ENCODE peak calls at places on chromosomes 7 and 10, in six cellular contexts. One of them, this sample, is unnamed.

GRCh38 chr10:130805635-130806030 is 505.9 kb downstream of the TCERG1L start:
- DNase-seq in psoas muscle: no peak
- DNase-seq in GM12865: no peak
- DNase-seq in esophagus squamous epithelium: no peak
- DNase-seq in foreskin fibroblast: no peak
- DNase-seq in mammary epithelial cell: no peak
- DNase-seq in this sample: no peak

GRCh38 chr7:13920053-13920697 is 69.3 kb downstream of the ETV1 start:
- DNase-seq in psoas muscle: no peak
- DNase-seq in GM12865: no peak
- DNase-seq in esophagus squamous epithelium: no peak
- DNase-seq in foreskin fibroblast: peak; percentile 98
- DNase-seq in mammary epithelial cell: peak; percentile 100
- DNase-seq in this sample: peak; percentile 100

GRCh38 chr7:54810401-54810800 is 51.4 kb upstream of the SEC61G start:
- DNase-seq in psoas muscle: no peak
- DNase-seq in GM12865: no peak
- DNase-seq in esophagus squamous epithelium: no peak
- DNase-seq in foreskin fibroblast: no peak
- DNase-seq in mammary epithelial cell: no peak
- DNase-seq in this sample: no peak

GRCh38 chr10:57692255-57692980 is 575.3 kb downstream of the IPMK start:
- DNase-seq in psoas muscle: no peak
- DNase-seq in GM12865: no peak
- DNase-seq in esophagus squamous epithelium: no peak
- DNase-seq in foreskin fibroblast: peak; percentile 89
- DNase-seq in mammary epithelial cell: peak; percentile 78
- DNase-seq in this sample: peak; percentile 77

GRCh38 chr7:914521-915194 is 38.3 kb downstream of the GET4 start:
- DNase-seq in psoas muscle: no peak
- DNase-seq in GM12865: no peak
- DNase-seq in esophagus squamous epithelium: no peak
- DNase-seq in foreskin fibroblast: no peak
- DNase-seq in mammary epithelial cell: no peak
- DNase-seq in this sample: no peak

GRCh38 chr10:107969936-107970335 is 805.4 kb upstream of the SORCS1 start:
- DNase-seq in psoas muscle: no peak
- DNase-seq in GM12865: no peak
- DNase-seq in esophagus squamous epithelium: no peak
- DNase-seq in foreskin fibroblast: no peak
- DNase-seq in mammary epithelial cell: no peak
- DNase-seq in this sample: no peak

GRCh38 chr7:18257711-18258110 is 230.1 kb upstream of the PRPS1L1 start:
- DNase-seq in psoas muscle: no peak
- DNase-seq in GM12865: no peak
- DNase-seq in esophagus squamous epithelium: no peak
- DNase-seq in foreskin fibroblast: peak; percentile 24
- DNase-seq in mammary epithelial cell: no peak
- DNase-seq in this sample: no peak

GRCh38 chr10:17644485-17644964 is 574 bp downstream of the STAM start:
- DNase-seq in psoas muscle: no peak
- DNase-seq in GM12865: peak; percentile 30
- DNase-seq in esophagus squamous epithelium: no peak
- DNase-seq in foreskin fibroblast: no peak
- DNase-seq in mammary epithelial cell: no peak
- DNase-seq in this sample: no peak

GRCh38 chr10:68955414-68955785 is 570 bp upstream of the DDX21 start:
- DNase-seq in psoas muscle: no peak
- DNase-seq in GM12865: no peak
- DNase-seq in esophagus squamous epithelium: no peak
- DNase-seq in foreskin fibroblast: no peak
- DNase-seq in mammary epithelial cell: no peak
- DNase-seq in this sample: no peak

GRCh38 chr10:63434866-63435854 is 30.6 kb downstream of the JMJD1C start:
- DNase-seq in psoas muscle: no peak
- DNase-seq in GM12865: peak; percentile 10
- DNase-seq in esophagus squamous epithelium: no peak
- DNase-seq in foreskin fibroblast: no peak
- DNase-seq in mammary epithelial cell: no peak
- DNase-seq in this sample: no peak

GRCh38 chr10:62769574-62770242 is 34.8 kb upstream of the ADO start:
- DNase-seq in psoas muscle: no peak
- DNase-seq in GM12865: peak; percentile 73
- DNase-seq in esophagus squamous epithelium: no peak
- DNase-seq in foreskin fibroblast: peak; percentile 9
- DNase-seq in mammary epithelial cell: no peak
- DNase-seq in this sample: no peak

GRCh38 chr7:113561446-113561845 is 357.4 kb downstream of the PPP1R3A start:
- DNase-seq in psoas muscle: no peak
- DNase-seq in GM12865: no peak
- DNase-seq in esophagus squamous epithelium: no peak
- DNase-seq in foreskin fibroblast: no peak
- DNase-seq in mammary epithelial cell: peak; percentile 68
- DNase-seq in this sample: peak; percentile 23

GRCh38 chr7:126803990-126804389 is 448.8 kb downstream of the GRM8 start:
- DNase-seq in psoas muscle: no peak
- DNase-seq in GM12865: no peak
- DNase-seq in esophagus squamous epithelium: no peak
- DNase-seq in foreskin fibroblast: no peak
- DNase-seq in mammary epithelial cell: no peak
- DNase-seq in this sample: no peak

GRCh38 chr10:55630491-55631056 is 730.5 kb downstream of the ZWINT start:
- DNase-seq in psoas muscle: no peak
- DNase-seq in GM12865: no peak
- DNase-seq in esophagus squamous epithelium: no peak
- DNase-seq in foreskin fibroblast: no peak
- DNase-seq in mammary epithelial cell: no peak
- DNase-seq in this sample: no peak

GRCh38 chr7:89264126-89264525 is 468.6 kb upstream of the TEX47 start:
- DNase-seq in psoas muscle: no peak
- DNase-seq in GM12865: no peak
- DNase-seq in esophagus squamous epithelium: no peak
- DNase-seq in foreskin fibroblast: no peak
- DNase-seq in mammary epithelial cell: no peak
- DNase-seq in this sample: no peak

GRCh38 chr10:6044060-6044459 is 18.1 kb downstream of the IL2RA start:
- DNase-seq in psoas muscle: no peak
- DNase-seq in GM12865: no peak
- DNase-seq in esophagus squamous epithelium: no peak
- DNase-seq in foreskin fibroblast: no peak
- DNase-seq in mammary epithelial cell: no peak
- DNase-seq in this sample: no peak

GRCh38 chr10:71729023-71729649 is 9.6 kb upstream of the C10orf105 start:
- DNase-seq in psoas muscle: peak; percentile 76
- DNase-seq in GM12865: no peak
- DNase-seq in esophagus squamous epithelium: no peak
- DNase-seq in foreskin fibroblast: peak; percentile 12
- DNase-seq in mammary epithelial cell: peak; percentile 68
- DNase-seq in this sample: no peak

GRCh38 chr7:82081644-82082224 is 311.9 kb upstream of the HGF start:
- DNase-seq in psoas muscle: peak; percentile 39
- DNase-seq in GM12865: no peak
- DNase-seq in esophagus squamous epithelium: no peak
- DNase-seq in foreskin fibroblast: no peak
- DNase-seq in mammary epithelial cell: no peak
- DNase-seq in this sample: no peak

GRCh38 chr10:75358835-75359421 is 42.6 kb downstream of the ZNF503 start:
- DNase-seq in psoas muscle: no peak
- DNase-seq in GM12865: no peak
- DNase-seq in esophagus squamous epithelium: no peak
- DNase-seq in foreskin fibroblast: peak; percentile 79
- DNase-seq in mammary epithelial cell: peak; percentile 94
- DNase-seq in this sample: peak; percentile 60

GRCh38 chr7:116805100-116805544 is 57.3 kb upstream of the CAPZA2 start:
- DNase-seq in psoas muscle: peak; percentile 68
- DNase-seq in GM12865: no peak
- DNase-seq in esophagus squamous epithelium: no peak
- DNase-seq in foreskin fibroblast: peak; percentile 68
- DNase-seq in mammary epithelial cell: no peak
- DNase-seq in this sample: no peak

GRCh38 chr7:97480700-97481410 is 251.0 kb upstream of the TAC1 start:
- DNase-seq in psoas muscle: no peak
- DNase-seq in GM12865: no peak
- DNase-seq in esophagus squamous epithelium: no peak
- DNase-seq in foreskin fibroblast: no peak
- DNase-seq in mammary epithelial cell: no peak
- DNase-seq in this sample: no peak

DNA sequence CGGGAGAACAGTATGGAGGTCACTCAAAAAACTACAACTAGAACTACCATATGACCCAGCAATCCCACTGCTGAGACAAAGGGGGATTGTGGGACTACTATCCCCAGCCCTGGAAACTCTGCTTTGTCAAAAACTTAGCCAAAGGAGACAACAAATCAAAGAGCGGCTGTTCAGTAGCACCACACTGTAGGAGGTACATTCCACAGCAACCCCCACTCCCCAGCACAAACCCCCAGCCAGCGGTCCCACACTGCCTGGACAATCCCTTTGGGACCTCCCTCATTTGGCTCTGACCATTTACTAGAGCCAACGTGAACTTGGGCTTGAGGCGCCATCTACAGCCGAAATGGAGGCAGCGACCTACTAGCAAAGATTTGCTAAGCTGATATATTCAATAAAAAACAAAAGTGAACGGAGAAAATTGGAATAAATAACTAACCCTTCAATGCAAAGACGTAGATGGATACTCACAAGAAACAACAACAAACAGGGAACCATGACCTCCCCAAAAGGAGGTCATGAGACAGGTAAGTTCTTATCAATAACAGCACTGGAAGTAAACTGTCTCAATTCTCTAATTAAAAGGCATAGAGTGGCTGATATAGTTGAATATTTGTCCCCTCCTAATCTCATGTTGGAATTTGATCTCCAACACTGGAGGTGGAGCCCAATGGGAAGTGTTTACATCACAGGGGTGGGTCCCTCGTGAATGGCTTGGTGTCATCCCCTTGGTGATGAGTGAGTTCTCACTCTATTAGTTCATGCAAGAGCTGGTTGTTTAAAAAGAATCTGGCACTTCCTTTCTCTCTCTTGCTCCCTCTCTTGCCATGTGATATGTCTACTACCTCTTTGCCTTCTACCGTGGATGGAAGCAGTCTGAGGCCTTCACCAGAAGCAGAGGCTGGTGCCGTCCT is 119.0 kb upstream of the KCNMA1 start:
- DNase-seq in psoas muscle: no peak
- DNase-seq in GM12865: peak; percentile 66
- DNase-seq in esophagus squamous epithelium: no peak
- DNase-seq in foreskin fibroblast: peak; percentile 91
- DNase-seq in mammary epithelial cell: peak; percentile 33
- DNase-seq in this sample: peak; percentile 65
- H3K4me3 ChIP-seq in psoas muscle: no peak overlapping the region
- H3K4me3 ChIP-seq in GM12865: no peak overlapping the region
- H3K4me3 ChIP-seq in esophagus squamous epithelium: no peak overlapping the region
- H3K4me3 ChIP-seq in foreskin fibroblast: no peak overlapping the region
- H3K4me3 ChIP-seq in mammary epithelial cell: no peak overlapping the region
- H3K4me3 ChIP-seq in this sample: no peak overlapping the region

DNA sequence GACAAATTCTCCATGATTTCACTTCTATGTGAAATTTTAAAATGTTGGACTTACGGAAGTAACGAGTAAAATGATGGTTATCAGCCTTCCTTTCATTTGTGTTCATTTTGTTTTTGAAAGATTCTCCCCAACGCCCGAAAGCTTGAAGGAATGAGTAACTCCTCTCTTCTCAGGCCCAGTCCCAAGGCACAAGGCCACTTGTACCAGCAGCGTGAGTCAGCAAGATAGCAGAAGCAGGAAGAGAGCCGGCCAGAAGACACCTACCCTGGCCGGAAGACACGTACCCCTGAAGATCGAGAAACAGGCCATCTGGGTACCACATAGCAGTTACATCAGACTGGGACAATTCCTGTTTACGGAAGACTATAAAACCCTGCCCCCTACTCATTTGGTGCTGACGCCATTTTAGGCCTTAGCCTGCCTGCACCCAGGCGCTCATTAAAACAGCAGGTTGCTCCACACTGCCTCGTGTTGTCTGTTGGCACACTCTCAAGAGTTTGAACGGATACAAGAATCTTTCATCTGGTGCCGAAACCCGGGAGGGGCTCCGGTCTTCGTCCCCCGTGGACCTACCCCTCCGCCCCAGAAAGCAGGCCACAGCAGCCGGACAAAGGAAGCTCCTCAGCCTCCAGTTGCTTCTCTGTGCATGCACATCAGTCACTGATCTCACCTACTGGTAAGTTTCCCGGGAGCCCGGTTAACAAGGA is 60.4 kb downstream of the LRRC17 start:
- DNase-seq in psoas muscle: no peak
- DNase-seq in GM12865: no peak
- DNase-seq in esophagus squamous epithelium: no peak
- DNase-seq in foreskin fibroblast: no peak
- DNase-seq in mammary epithelial cell: no peak
- DNase-seq in this sample: no peak
- H3K4me3 ChIP-seq in psoas muscle: no peak overlapping the region
- H3K4me3 ChIP-seq in GM12865: no peak overlapping the region
- H3K4me3 ChIP-seq in esophagus squamous epithelium: no peak overlapping the region
- H3K4me3 ChIP-seq in foreskin fibroblast: no peak overlapping the region
- H3K4me3 ChIP-seq in mammary epithelial cell: no peak overlapping the region
- H3K4me3 ChIP-seq in this sample: no peak overlapping the region

GRCh38 chr10:45091968-45092367 is 91.2 kb downstream of the ZNF22 start:
- DNase-seq in psoas muscle: peak; percentile 52
- DNase-seq in GM12865: no peak
- DNase-seq in esophagus squamous epithelium: no peak
- DNase-seq in foreskin fibroblast: no peak
- DNase-seq in mammary epithelial cell: no peak
- DNase-seq in this sample: no peak
- H3K4me3 ChIP-seq in psoas muscle: no peak overlapping the region
- H3K4me3 ChIP-seq in GM12865: no peak overlapping the region
- H3K4me3 ChIP-seq in esophagus squamous epithelium: no peak overlapping the region
- H3K4me3 ChIP-seq in foreskin fibroblast: no peak overlapping the region
- H3K4me3 ChIP-seq in mammary epithelial cell: no peak overlapping the region
- H3K4me3 ChIP-seq in this sample: no peak overlapping the region

GRCh38 chr10:26214538-26215461 is 1.8 kb upstream of the GAD2 start:
- DNase-seq in psoas muscle: no peak
- DNase-seq in GM12865: no peak
- DNase-seq in esophagus squamous epithelium: no peak
- DNase-seq in foreskin fibroblast: no peak
- DNase-seq in mammary epithelial cell: no peak
- DNase-seq in this sample: no peak
- H3K4me3 ChIP-seq in psoas muscle: no peak overlapping the region
- H3K4me3 ChIP-seq in GM12865: no peak overlapping the region
- H3K4me3 ChIP-seq in esophagus squamous epithelium: no peak overlapping the region
- H3K4me3 ChIP-seq in foreskin fibroblast: no peak overlapping the region
- H3K4me3 ChIP-seq in mammary epithelial cell: no peak overlapping the region
- H3K4me3 ChIP-seq in this sample: no peak overlapping the region

GRCh38 chr7:35993663-35994622 is 159.1 kb upstream of the EEPD1 start:
- DNase-seq in psoas muscle: no peak
- DNase-seq in GM12865: no peak
- DNase-seq in esophagus squamous epithelium: no peak
- DNase-seq in foreskin fibroblast: peak; percentile 40
- DNase-seq in mammary epithelial cell: peak; percentile 56
- DNase-seq in this sample: peak; percentile 76
- H3K4me3 ChIP-seq in psoas muscle: no peak overlapping the region
- H3K4me3 ChIP-seq in GM12865: no peak overlapping the region
- H3K4me3 ChIP-seq in esophagus squamous epithelium: no peak overlapping the region
- H3K4me3 ChIP-seq in foreskin fibroblast: no peak overlapping the region
- H3K4me3 ChIP-seq in mammary epithelial cell: no peak overlapping the region
- H3K4me3 ChIP-seq in this sample: no peak overlapping the region